ENCODE peak calls at places on chromosome X, in five cellular contexts. X is cardiac muscle cell, V is A673, Y is gastrocnemius medialis, U is hepatocyte. A is an unnamed sample.

GRCh38 chrX:154734101-154734781 is 16.6 kb downstream of the GAB3 start:
- DNase-seq in X (no peak), V (no peak), Y (no peak), U (no peak), A (no peak)

GRCh38 chrX:84216406-84216805 is 28.4 kb upstream of the RPS6KA6 start:
- DNase-seq in X (no peak), V (no peak), Y (no peak), U (no peak), A (no peak)

GRCh38 chrX:136260801-136261200 is 9.6 kb upstream of the MAP7D3 start:
- DNase-seq in X (no peak), V (no peak), Y (no peak), U (no peak), A (no peak)

GRCh38 chrX:9746148-9746880 is 19.3 kb downstream of the GPR143 start:
- DNase-seq in X (no peak), V (peak; percentile 88), Y (no peak), U (no peak), A (no peak)

GRCh38 chrX:136519069-136519468 is 12.9 kb upstream of the VGLL1 start:
- DNase-seq in X (no peak), V (no peak), Y (no peak), U (no peak), A (no peak)

GRCh38 chrX:30039768-30040167 is 175.6 kb upstream of the MAGEB2 start:
- DNase-seq in X (no peak), V (no peak), Y (no peak), U (no peak), A (no peak)

GRCh38 chrX:75303795-75304194 is 29.9 kb downstream of the UPRT start:
- DNase-seq in X (no peak), V (no peak), Y (no peak), U (no peak), A (no peak)

GRCh38 chrX:22037911-22038537 is 5.9 kb downstream of the PHEX start:
- DNase-seq in X (no peak), V (no peak), Y (no peak), U (no peak), A (no peak)

GRCh38 chrX:10482262-10482661 is 138.1 kb downstream of the MID1 start:
- DNase-seq in X (no peak), V (no peak), Y (no peak), U (no peak), A (no peak)

GRCh38 chrX:69070949-69071650 is 94.2 kb downstream of the PJA1 start:
- DNase-seq in X (peak; percentile 63), V (no peak), Y (no peak), U (no peak), A (no peak)

GRCh38 chrX:153592966-153593688 is 5.8 kb downstream of the CCNQ start:
- DNase-seq in X (no peak), V (no peak), Y (peak; percentile 33), U (no peak), A (peak; percentile 1)

GRCh38 chrX:122866527-122866926 is 317.6 kb upstream of the GRIA3 start:
- DNase-seq in X (no peak), V (no peak), Y (no peak), U (peak; percentile 16), A (no peak)

GRCh38 chrX:102767287-102767686 is 46.7 kb downstream of the GPRASP3 start:
- DNase-seq in X (no peak), V (no peak), Y (no peak), U (no peak), A (no peak)

GRCh38 chrX:102765794-102766193 is 45.3 kb downstream of the GPRASP3 start:
- DNase-seq in X (no peak), V (no peak), Y (no peak), U (peak; percentile 10), A (no peak)

GRCh38 chrX:102765217-102765616 is 44.7 kb downstream of the GPRASP3 start:
- DNase-seq in X (no peak), V (no peak), Y (no peak), U (no peak), A (no peak)

DNA sequence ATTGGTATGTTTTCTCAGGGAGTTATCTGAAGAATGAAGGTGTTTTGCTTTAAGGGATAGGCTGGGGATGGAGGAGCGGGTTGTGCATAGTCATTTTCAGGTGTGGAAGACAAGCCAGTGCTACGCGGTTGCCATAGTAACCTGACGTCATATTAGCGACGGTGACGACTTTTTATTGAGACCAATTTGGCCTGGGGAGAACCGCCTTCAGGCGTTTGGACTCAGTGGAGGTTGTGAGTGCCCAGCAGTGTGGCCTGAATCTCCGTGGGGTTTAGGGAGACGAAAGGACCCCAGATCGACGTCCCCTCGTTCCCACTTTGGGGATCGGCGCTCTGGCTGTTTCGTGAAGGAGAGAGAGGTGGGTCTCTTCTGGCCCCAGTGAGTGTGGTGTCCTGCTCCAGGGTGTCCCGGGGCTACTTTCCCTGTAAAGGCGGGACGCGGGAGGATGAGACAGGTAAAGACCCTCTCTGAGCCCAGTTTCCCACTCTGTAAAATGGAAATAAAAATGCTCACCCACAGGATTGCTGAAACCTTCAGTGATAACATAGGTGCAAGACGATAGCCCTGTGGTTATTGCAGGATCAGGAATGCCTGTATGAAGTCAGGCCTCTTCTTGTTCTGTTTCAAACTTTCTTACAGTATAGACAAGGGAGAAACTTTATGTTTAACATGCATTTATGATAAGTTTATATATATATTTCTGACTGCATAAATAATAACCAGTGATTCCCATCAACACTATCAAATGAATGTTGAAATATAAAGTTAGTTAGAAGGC is 48.6 kb downstream of the GPRASP3 start:
- DNase-seq in X (peak; percentile 83), V (peak; percentile 89), Y (peak; percentile 52), U (peak; percentile 86), A (peak; percentile 52)
- H3K27ac ChIP-seq in X (no peak overlapping the region), V (peak overlapping the region; percentile 82), Y (peak overlapping the region; percentile 49), U (peak overlapping the region; percentile 86), A (peak overlapping the region; percentile 41)

GRCh38 chrX:43865791-43866190 is 16.5 kb downstream of the MAOB start:
- DNase-seq in X (no peak), V (no peak), Y (no peak), U (no peak), A (no peak)

GRCh38 chrX:43868791-43869190 is 13.5 kb downstream of the MAOB start:
- DNase-seq in X (no peak), V (no peak), Y (no peak), U (no peak), A (no peak)

GRCh38 chrX:43866423-43866822 is 15.8 kb downstream of the MAOB start:
- DNase-seq in X (no peak), V (no peak), Y (no peak), U (no peak), A (no peak)

GRCh38 chrX:43870758-43871419 is 11.4 kb downstream of the MAOB start:
- DNase-seq in X (peak; percentile 64), V (no peak), Y (no peak), U (no peak), A (no peak)

GRCh38 chrX:43870011-43870410 is 12.2 kb downstream of the MAOB start:
- DNase-seq in X (no peak), V (no peak), Y (no peak), U (no peak), A (no peak)
- H3K27ac ChIP-seq in X (no peak overlapping the region), V (no peak overlapping the region), Y (no peak overlapping the region), U (no peak overlapping the region), A (no peak overlapping the region)

GRCh38 chrX:71253253-71254091 is 468 bp downstream of the ZMYM3 start:
- DNase-seq in X (peak; percentile 60), V (peak; percentile 61), Y (peak; percentile 4), U (peak; percentile 60), A (no peak)
- H3K27ac ChIP-seq in X (peak overlapping the region; percentile 93), V (peak overlapping the region; percentile 83), Y (peak overlapping the region; percentile 93), U (peak overlapping the region; percentile 86), A (peak overlapping the region; percentile 31)

GRCh38 chrX:46444011-46444410 is 101.2 kb downstream of the ZNF674 start:
- DNase-seq in X (peak; percentile 5), V (no peak), Y (no peak), U (peak; percentile 46), A (no peak)
- H3K27ac ChIP-seq in X (no peak overlapping the region), V (no peak overlapping the region), Y (no peak overlapping the region), U (peak overlapping the region; percentile 48), A (no peak overlapping the region)

GRCh38 chrX:37767438-37767837 is 12.4 kb upstream of the CYBB start:
- DNase-seq in X (no peak), V (no peak), Y (no peak), U (no peak), A (no peak)
- H3K27ac ChIP-seq in X (no peak overlapping the region), V (no peak overlapping the region), Y (no peak overlapping the region), U (no peak overlapping the region), A (no peak overlapping the region)

GRCh38 chrX:46263494-46263893 is 281.7 kb downstream of the ZNF674 start:
- DNase-seq in X (no peak), V (no peak), Y (no peak), U (no peak), A (no peak)

DNA sequence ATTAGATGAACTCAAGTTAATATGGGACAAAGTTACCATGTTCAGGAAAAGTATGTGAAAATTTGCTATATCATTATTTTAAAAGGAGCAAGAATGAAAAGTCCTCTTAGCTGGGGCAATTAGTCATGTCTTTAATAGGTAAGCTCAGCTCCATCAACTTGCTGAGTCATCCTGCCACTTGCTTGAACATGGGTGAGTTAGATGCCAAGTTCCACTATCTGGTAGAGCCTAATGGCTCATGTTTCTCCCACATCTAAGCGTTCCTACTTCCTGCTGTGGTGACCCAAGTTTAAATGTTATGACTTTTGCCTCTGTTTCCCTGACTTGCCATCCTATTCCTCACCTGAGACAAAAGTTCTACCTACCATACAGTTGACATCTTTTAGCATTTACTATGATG is 276.8 kb downstream of the ZNF674 start:
- DNase-seq in X (no peak), V (peak; percentile 45), Y (no peak), U (peak; percentile 31), A (no peak)
- H3K27ac ChIP-seq in X (no peak overlapping the region), V (no peak overlapping the region), Y (no peak overlapping the region), U (no peak overlapping the region), A (peak overlapping the region; percentile 36)

GRCh38 chrX:24282381-24283121 is 31.3 kb downstream of the SUPT20HL2 start:
- DNase-seq in X (peak; percentile 69), V (peak; percentile 97), Y (no peak), U (no peak), A (no peak)
- H3K27ac ChIP-seq in X (no peak overlapping the region), V (no peak overlapping the region), Y (no peak overlapping the region), U (peak overlapping the region; percentile 20), A (no peak overlapping the region)

GRCh38 chrX:41086627-41086932 is 1.3 kb downstream of the USP9X start:
- DNase-seq in X (no peak), V (no peak), Y (no peak), U (no peak), A (no peak)
- H3K27ac ChIP-seq in X (peak overlapping the region; percentile 100), V (peak overlapping the region; percentile 100), Y (peak overlapping the region; percentile 97), U (peak overlapping the region; percentile 100), A (peak overlapping the region; percentile 87)

GRCh38 chrX:115652221-115652620 is 91.2 kb downstream of the PLS3 start:
- DNase-seq in X (no peak), V (no peak), Y (no peak), U (no peak), A (no peak)

GRCh38 chrX:115649461-115650063 is 88.6 kb downstream of the PLS3 start:
- DNase-seq in X (no peak), V (no peak), Y (no peak), U (no peak), A (no peak)

GRCh38 chrX:115650916-115651315 is 89.9 kb downstream of the PLS3 start:
- DNase-seq in X (peak; percentile 53), V (peak; percentile 80), Y (no peak), U (peak; percentile 59), A (no peak)

GRCh38 chrX:115650449-115650848 is 89.5 kb downstream of the PLS3 start:
- DNase-seq in X (no peak), V (peak; percentile 16), Y (no peak), U (no peak), A (no peak)
- H3K27ac ChIP-seq in X (peak overlapping the region; percentile 81), V (peak overlapping the region; percentile 70), Y (no peak overlapping the region), U (no peak overlapping the region), A (no peak overlapping the region)